ENCODE peak calls at places on chromosome 3, in nine cellular contexts. N is GM10248, I is endothelial cell, R is PC-3, M is tibial artery, X is WTC11, Q is Calu3, T is endothelial cell of umbilical vein, L is AG04450. Z is an unnamed sample.
A peak's percentile ranks its signal among the peaks of the same experiment; 100 is the strongest.

GRCh38 chr3:49006591-49007067 is 562 bp upstream of the WDR6 start:
- DNase-seq in N (no peak), I (no peak), R (no peak), M (peak; percentile 85), X (no peak), Q (no peak), T (peak; percentile 51), L (no peak), Z (peak; percentile 86)

GRCh38 chr3:188151438-188151837 is 2.5 kb upstream of the LPP start:
- DNase-seq in N (no peak), I (no peak), R (no peak), M (no peak), X (no peak), Q (no peak), T (no peak), L (peak; percentile 20), Z (no peak)

GRCh38 chr3:132164469-132165092 is 129.8 kb upstream of the CPNE4 start:
- DNase-seq in N (no peak), I (no peak), R (peak; percentile 95), M (no peak), X (no peak), Q (peak; percentile 28), T (no peak), L (peak; percentile 4), Z (no peak)

GRCh38 chr3:46930945-46931403 is 45.6 kb downstream of the CCDC12 start:
- DNase-seq in N (no peak), I (no peak), R (peak; percentile 69), M (peak; percentile 63), X (no peak), Q (peak; percentile 52), T (peak; percentile 66), L (no peak), Z (peak; percentile 80)

GRCh38 chr3:97815149-97815917 is 6.5 kb upstream of the CRYBG3 start:
- DNase-seq in N (no peak), I (no peak), R (peak; percentile 82), M (no peak), X (no peak), Q (peak; percentile 32), T (no peak), L (no peak), Z (no peak)

GRCh38 chr3:99471353-99472323 is 166.8 kb upstream of the COL8A1 start:
- DNase-seq in N (no peak), I (no peak), R (no peak), M (peak; percentile 90), X (no peak), Q (no peak), T (no peak), L (no peak), Z (no peak)

GRCh38 chr3:105885261-105885660 is 16.4 kb upstream of the CBLB start:
- DNase-seq in N (no peak), I (no peak), R (no peak), M (no peak), X (no peak), Q (no peak), T (peak; percentile 85), L (no peak), Z (no peak)

GRCh38 chr3:154304116-154304786 is 20.0 kb downstream of the DHX36 start:
- DNase-seq in N (no peak), I (no peak), R (no peak), M (no peak), X (no peak), Q (no peak), T (no peak), L (no peak), Z (no peak)

GRCh38 chr3:126913524-126913923 is 69.4 kb upstream of the PLXNA1 start:
- DNase-seq in N (no peak), I (no peak), R (peak; percentile 58), M (no peak), X (no peak), Q (peak; percentile 70), T (no peak), L (no peak), Z (no peak)

GRCh38 chr3:148797822-148798221 is 29.8 kb upstream of the CPB1 start:
- DNase-seq in N (no peak), I (no peak), R (no peak), M (no peak), X (no peak), Q (no peak), T (no peak), L (no peak), Z (no peak)

GRCh38 chr3:29940759-29941319 is 660.0 kb downstream of the RBMS3 start:
- DNase-seq in N (no peak), I (no peak), R (no peak), M (no peak), X (no peak), Q (no peak), T (no peak), L (no peak), Z (no peak)

GRCh38 chr3:103532986-103533385 is 1098.2 kb downstream of the ZPLD1 start:
- DNase-seq in N (no peak), I (no peak), R (no peak), M (no peak), X (no peak), Q (no peak), T (no peak), L (no peak), Z (no peak)

GRCh38 chr3:68935778-68936177 is 3.4 kb upstream of the TAFA4 start:
- DNase-seq in N (no peak), I (no peak), R (no peak), M (no peak), X (no peak), Q (no peak), T (no peak), L (no peak), Z (no peak)

GRCh38 chr3:143956858-143957257 is 14.8 kb upstream of the DIPK2A start:
- DNase-seq in N (no peak), I (no peak), R (no peak), M (no peak), X (no peak), Q (no peak), T (no peak), L (no peak), Z (no peak)

GRCh38 chr3:143951351-143951971 is 20.2 kb upstream of the DIPK2A start:
- DNase-seq in N (peak; percentile 15), I (peak; percentile 37), R (peak; percentile 54), M (no peak), X (peak; percentile 29), Q (peak; percentile 55), T (peak; percentile 49), L (no peak), Z (no peak)

GRCh38 chr3:143955113-143955512 is 16.5 kb upstream of the DIPK2A start:
- DNase-seq in N (no peak), I (no peak), R (no peak), M (no peak), X (no peak), Q (no peak), T (no peak), L (no peak), Z (no peak)

GRCh38 chr3:143950810-143951209 is 20.8 kb upstream of the DIPK2A start:
- DNase-seq in N (no peak), I (no peak), R (no peak), M (no peak), X (no peak), Q (no peak), T (no peak), L (no peak), Z (no peak)

DNA sequence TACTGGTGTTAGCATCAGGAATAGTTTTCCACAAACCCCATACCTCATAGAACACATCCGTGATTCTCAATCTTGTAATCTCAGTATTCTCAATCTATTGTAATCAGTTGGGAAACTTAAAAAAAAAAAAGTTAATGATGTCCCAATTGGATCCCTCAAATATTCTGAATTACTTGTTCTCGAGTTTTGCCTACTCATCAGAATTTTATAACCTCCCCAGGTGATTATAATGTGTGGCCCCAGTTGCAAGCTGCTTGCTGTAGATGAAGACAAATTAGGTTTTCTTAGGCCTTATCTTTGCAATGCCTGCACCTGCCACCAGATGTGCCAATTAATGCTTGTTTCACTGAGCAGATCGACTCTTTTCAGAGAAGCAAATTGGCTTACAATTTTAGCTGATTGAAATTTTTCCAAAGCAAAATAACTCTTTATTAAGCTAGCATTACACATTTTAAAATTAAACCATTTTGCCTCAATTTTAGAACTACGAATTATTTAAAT is 19.0 kb upstream of the DIPK2A start:
- DNase-seq in N (no peak), I (no peak), R (peak; percentile 9), M (no peak), X (no peak), Q (no peak), T (no peak), L (no peak), Z (no peak)
- TF ChIP-seq CTCF in N (no peak), I (no peak), R (no peak), M (no peak), X (no peak), Q (no peak), T (no peak), L (peak; percentile 4), Z (no peak)

GRCh38 chr3:184808021-184808420 is 3.9 kb upstream of the VPS8 start:
- DNase-seq in N (no peak), I (no peak), R (no peak), M (no peak), X (no peak), Q (peak; percentile 49), T (no peak), L (no peak), Z (no peak)
- TF ChIP-seq CTCF in N (no peak), I (no peak), R (peak; percentile 37), M (no peak), X (no peak), Q (no peak), T (peak; percentile 21), L (peak; percentile 44), Z (no peak)

GRCh38 chr3:141862279-141862816 is 14.1 kb upstream of the ATP1B3 start:
- DNase-seq in N (no peak), I (no peak), R (no peak), M (no peak), X (no peak), Q (no peak), T (no peak), L (no peak), Z (no peak)
- TF ChIP-seq CTCF in N (no peak), I (no peak), R (no peak), M (no peak), X (no peak), Q (no peak), T (no peak), L (no peak), Z (no peak)

GRCh38 chr3:10335871-10336622 is 15.1 kb upstream of the SEC13 start:
- DNase-seq in N (no peak), I (no peak), R (no peak), M (no peak), X (no peak), Q (no peak), T (no peak), L (no peak), Z (no peak)

GRCh38 chr3:10334042-10334441 is 13.1 kb upstream of the SEC13 start:
- DNase-seq in N (no peak), I (no peak), R (no peak), M (no peak), X (no peak), Q (no peak), T (no peak), L (no peak), Z (no peak)

GRCh38 chr3:10333359-10333670 is 12.4 kb upstream of the SEC13 start:
- DNase-seq in N (no peak), I (no peak), R (no peak), M (no peak), X (no peak), Q (no peak), T (no peak), L (no peak), Z (no peak)

GRCh38 chr3:10335190-10335738 is 14.4 kb upstream of the SEC13 start:
- DNase-seq in N (no peak), I (no peak), R (no peak), M (no peak), X (no peak), Q (no peak), T (no peak), L (no peak), Z (no peak)

GRCh38 chr3:10334461-10334860 is 13.5 kb upstream of the SEC13 start:
- DNase-seq in N (no peak), I (peak; percentile 46), R (peak; percentile 25), M (no peak), X (peak; percentile 42), Q (no peak), T (no peak), L (no peak), Z (no peak)
- TF ChIP-seq CTCF in N (no peak), I (peak; percentile 48), R (peak; percentile 51), M (no peak), X (no peak), Q (no peak), T (peak; percentile 30), L (peak; percentile 34), Z (no peak)